ENCODE peak calls at places on chromosomes 2 and 18, in eight cellular contexts. V, X, Z, H, F, K, N and P are unnamed samples. For H3K9me3 and H3K36me3, the result is how much of the 10 kb centered on the place peaks cover.

GRCh38 chr2:107751936-107752335 is 74.8 kb upstream of the RGPD4 start:
- DNase-seq in V (no peak), X (no peak), Z (no peak), H (no peak), F (no peak), K (no peak), N (no peak), P (no peak)

GRCh38 chr18:79961527-79962291 is 2.7 kb upstream of the HSBP1L1 start:
- DNase-seq in V (peak), X (no peak), Z (no peak), H (no peak), F (peak), K (no peak), N (no peak), P (no peak)

GRCh38 chr2:64214281-64215115 is 70.3 kb upstream of the PELI1 start:
- DNase-seq in V (no peak), X (no peak), Z (no peak), H (no peak), F (no peak), K (no peak), N (peak), P (no peak)

GRCh38 chr2:231696004-231696367 is 12.3 kb upstream of the PTMA start:
- DNase-seq in V (no peak), X (no peak), Z (no peak), H (no peak), F (no peak), K (no peak), N (no peak), P (no peak)

GRCh38 chr18:8052237-8052701 is 485.2 kb downstream of the PTPRM start:
- DNase-seq in V (no peak), X (no peak), Z (no peak), H (no peak), F (no peak), K (no peak), N (no peak), P (no peak)

GRCh38 chr2:111194835-111195621 is 74.3 kb downstream of the BCL2L11 start:
- DNase-seq in V (no peak), X (no peak), Z (peak), H (no peak), F (no peak), K (no peak), N (no peak), P (no peak)

GRCh38 chr2:65486282-65486681 is 53.9 kb upstream of the SPRED2 start:
- DNase-seq in V (no peak), X (no peak), Z (no peak), H (no peak), F (no peak), K (no peak), N (no peak), P (no peak)

GRCh38 chr18:14970027-14970426 is 222.1 kb downstream of the ANKRD30B start:
- DNase-seq in V (peak), X (no peak), Z (no peak), H (peak), F (no peak), K (no peak), N (no peak), P (peak)

GRCh38 chr18:58541137-58541788 is 87.6 kb downstream of the ALPK2 start:
- DNase-seq in V (no peak), X (no peak), Z (peak), H (no peak), F (no peak), K (peak), N (no peak), P (peak)

GRCh38 chr2:24084386-24085375 is at the start of gene TP53I3:
- DNase-seq in V (peak), X (peak), Z (peak), H (peak), F (peak), K (peak), N (peak), P (peak)

GRCh38 chr2:241910604-241911520 is 41.3 kb downstream of the RTP5 start:
- DNase-seq in V (no peak), X (peak), Z (no peak), H (no peak), F (peak), K (no peak), N (no peak), P (no peak)

GRCh38 chr2:236642125-236642524 is 72.5 kb downstream of the ACKR3 start:
- DNase-seq in V (no peak), X (no peak), Z (no peak), H (peak), F (no peak), K (no peak), N (no peak), P (peak)

GRCh38 chr2:219441451-219442205 is 7.0 kb downstream of the SPEG start:
- DNase-seq in V (no peak), X (no peak), Z (peak), H (no peak), F (no peak), K (no peak), N (no peak), P (peak)

GRCh38 chr18:50973367-50974126 is 5.7 kb downstream of the ELAC1 start:
- DNase-seq in V (no peak), X (no peak), Z (no peak), H (no peak), F (no peak), K (no peak), N (no peak), P (no peak)

GRCh38 chr2:228652366-228652765 is 470.9 kb upstream of the SPHKAP start:
- DNase-seq in V (no peak), X (no peak), Z (no peak), H (no peak), F (no peak), K (no peak), N (no peak), P (no peak)

GRCh38 chr18:73750052-73750451 is 397.6 kb downstream of the FBXO15 start:
- DNase-seq in V (no peak), X (no peak), Z (no peak), H (no peak), F (no peak), K (no peak), N (no peak), P (no peak)

GRCh38 chr2:39640107-39640506 is 25.6 kb upstream of the TMEM178A start:
- DNase-seq in V (no peak), X (no peak), Z (no peak), H (no peak), F (no peak), K (no peak), N (peak), P (peak)

GRCh38 chr18:267380-267687 is 513 bp downstream of the THOC1 start:
- DNase-seq in V (peak), X (no peak), Z (no peak), H (no peak), F (no peak), K (no peak), N (no peak), P (no peak)

GRCh38 chr2:94874277-94874997 is 3.2 kb downstream of the TEKT4 start:
- DNase-seq in V (peak), X (no peak), Z (peak), H (no peak), F (peak), K (peak), N (no peak), P (peak)

GRCh38 chr2:182559623-182560022 is 132.8 kb upstream of the PDE1A start:
- DNase-seq in V (no peak), X (no peak), Z (no peak), H (no peak), F (no peak), K (peak), N (no peak), P (no peak)

GRCh38 chr2:27442282-27442980 is at the start of gene KRTCAP3:
- DNase-seq in V (peak), X (peak), Z (no peak), H (no peak), F (peak), K (peak), N (no peak), P (no peak)

GRCh38 chr2:134238371-134238770 is 15.5 kb upstream of the MGAT5 start:
- DNase-seq in V (no peak), X (no peak), Z (no peak), H (no peak), F (no peak), K (no peak), N (no peak), P (no peak)

GRCh38 chr18:36942264-36942663 is 113.3 kb downstream of the KIAA1328 start:
- DNase-seq in V (no peak), X (no peak), Z (peak), H (no peak), F (no peak), K (peak), N (no peak), P (no peak)

GRCh38 chr2:85528355-85528754 is 10.6 kb upstream of the MAT2A start:
- DNase-seq in V (no peak), X (no peak), Z (no peak), H (no peak), F (no peak), K (no peak), N (no peak), P (no peak)

GRCh38 chr2:33205693-33206434 is 259.1 kb downstream of the LTBP1 start:
- DNase-seq in V (no peak), X (no peak), Z (no peak), H (no peak), F (no peak), K (no peak), N (no peak), P (no peak)

GRCh38 chr2:23551875-23552274 is 166.9 kb downstream of the KLHL29 start:
- DNase-seq in V (no peak), X (no peak), Z (no peak), H (no peak), F (no peak), K (no peak), N (no peak), P (no peak)

GRCh38 chr2:71557321-71557720 is 104.0 kb downstream of the DYSF start:
- DNase-seq in V (no peak), X (no peak), Z (no peak), H (no peak), F (no peak), K (no peak), N (no peak), P (no peak)

GRCh38 chr2:38771632-38772031 is 6.4 kb upstream of the GEMIN6 start:
- DNase-seq in V (no peak), X (no peak), Z (peak), H (no peak), F (no peak), K (no peak), N (no peak), P (peak)

GRCh38 chr2:181273986-181274385 is 183.2 kb upstream of the ITGA4 start:
- DNase-seq in V (no peak), X (no peak), Z (no peak), H (no peak), F (no peak), K (no peak), N (no peak), P (no peak)

GRCh38 chr2:205755923-205756322 is 73.6 kb downstream of the NRP2 start:
- DNase-seq in V (no peak), X (no peak), Z (no peak), H (no peak), F (no peak), K (no peak), N (peak), P (no peak)

GRCh38 chr2:27262379-27263286 is at the start of gene SLC30A3:
- DNase-seq in V (peak), X (no peak), Z (peak), H (no peak), F (peak), K (peak), N (peak), P (no peak)

GRCh38 chr2:54456526-54457325 is 599 bp downstream of the SPTBN1 start:
- DNase-seq in V (no peak), X (no peak), Z (peak), H (no peak), F (peak), K (no peak), N (peak), P (peak)

GRCh38 chr2:119517433-119517832 is 6.8 kb downstream of the SCTR start:
- DNase-seq in V (peak), X (no peak), Z (peak), H (no peak), F (peak), K (peak), N (peak), P (peak)

GRCh38 chr2:221533299-221533698 is 38.8 kb downstream of the EPHA4 start:
- DNase-seq in V (no peak), X (no peak), Z (no peak), H (no peak), F (no peak), K (no peak), N (no peak), P (no peak)

GRCh38 chr2:174699993-174700766 is 64.1 kb downstream of the CHRNA1 start:
- DNase-seq in V (no peak), X (no peak), Z (peak), H (no peak), F (no peak), K (peak), N (peak), P (no peak)

GRCh38 chr2:64913357-64913869 is 75.8 kb upstream of the SLC1A4 start:
- DNase-seq in V (no peak), X (no peak), Z (no peak), H (no peak), F (no peak), K (peak), N (no peak), P (no peak)

GRCh38 chr18:59272971-59273935 is at the start of gene RAX:
- DNase-seq in V (no peak), X (no peak), Z (peak), H (no peak), F (no peak), K (no peak), N (no peak), P (peak)

GRCh38 chr2:53867773-53868172 is 8.0 kb upstream of the GPR75 start:
- DNase-seq in V (no peak), X (no peak), Z (no peak), H (no peak), F (no peak), K (no peak), N (no peak), P (no peak)

DNA sequence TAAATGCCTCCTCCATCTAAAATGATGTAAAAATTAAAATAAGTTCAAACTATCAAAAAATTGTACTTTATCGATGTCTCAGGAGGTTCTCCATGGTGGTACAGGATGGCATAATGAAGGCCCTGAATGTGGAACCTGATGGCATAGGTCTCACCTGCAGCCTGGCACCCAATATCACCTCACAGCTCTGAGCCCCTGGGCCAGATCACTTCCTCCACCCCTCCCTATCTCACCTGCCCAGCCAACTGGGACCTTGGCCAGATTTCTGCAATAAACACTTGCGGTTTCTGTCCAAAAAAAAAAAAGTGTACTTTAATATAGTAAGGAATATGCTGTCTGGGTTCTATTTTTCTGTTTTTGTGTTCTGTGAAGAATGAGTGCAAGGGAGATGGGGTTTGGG is 6.7 kb upstream of the RBM45 start:
- DNase-seq in V (no peak), X (no peak), Z (no peak), H (no peak), F (no peak), K (no peak), N (no peak), P (no peak)
- H3K9me3 ChIP-seq in V (under half), X (under half), Z (under half), H (under half), F (under half), K (under half), N (under half), P (under half)

GRCh38 chr2:190990132-190990531 is 23.8 kb downstream of the STAT1 start:
- DNase-seq in V (no peak), X (no peak), Z (no peak), H (no peak), F (no peak), K (no peak), N (no peak), P (no peak)
- H3K36me3 ChIP-seq in V (half or more), X (under half), Z (half or more), H (half or more), F (half or more), K (half or more), N (half or more), P (half or more)

GRCh38 chr2:144256996-144257707 is 262.8 kb downstream of the ZEB2 start:
- DNase-seq in V (no peak), X (no peak), Z (no peak), H (no peak), F (no peak), K (no peak), N (no peak), P (no peak)

GRCh38 chr2:144254342-144255235 is 265.3 kb downstream of the ZEB2 start:
- DNase-seq in V (no peak), X (no peak), Z (no peak), H (no peak), F (no peak), K (no peak), N (no peak), P (no peak)

GRCh38 chr2:144258154-144258553 is 261.8 kb downstream of the ZEB2 start:
- DNase-seq in V (no peak), X (no peak), Z (no peak), H (no peak), F (no peak), K (no peak), N (no peak), P (no peak)

GRCh38 chr2:144252694-144253093 is 267.2 kb downstream of the ZEB2 start:
- DNase-seq in V (no peak), X (no peak), Z (no peak), H (no peak), F (no peak), K (no peak), N (no peak), P (no peak)

GRCh38 chr2:144253743-144254142 is 266.2 kb downstream of the ZEB2 start:
- DNase-seq in V (no peak), X (no peak), Z (no peak), H (no peak), F (no peak), K (no peak), N (no peak), P (no peak)
- H3K9me3 ChIP-seq in V (under half), X (under half), Z (under half), H (under half), F (under half), K (under half), N (under half), P (under half)

GRCh38 chr2:69505710-69506109 is 68.5 kb upstream of the NFU1 start:
- DNase-seq in V (no peak), X (no peak), Z (peak), H (no peak), F (no peak), K (no peak), N (no peak), P (no peak)
- H3K36me3 ChIP-seq in V (under half), X (under half), Z (under half), H (half or more), F (half or more), K (under half), N (half or more), P (under half)

GRCh38 chr2:105056245-105056644 is 18.4 kb downstream of the MRPS9 start:
- DNase-seq in V (no peak), X (no peak), Z (no peak), H (no peak), F (no peak), K (no peak), N (no peak), P (no peak)

GRCh38 chr2:105057005-105057404 is 19.1 kb downstream of the MRPS9 start:
- DNase-seq in V (no peak), X (no peak), Z (no peak), H (no peak), F (no peak), K (no peak), N (no peak), P (no peak)

GRCh38 chr2:105061560-105061959 is 23.7 kb downstream of the MRPS9 start:
- DNase-seq in V (no peak), X (no peak), Z (no peak), H (no peak), F (no peak), K (no peak), N (no peak), P (no peak)

GRCh38 chr2:105062158-105062557 is 24.3 kb downstream of the MRPS9 start:
- DNase-seq in V (no peak), X (no peak), Z (no peak), H (no peak), F (no peak), K (no peak), N (no peak), P (no peak)
- H3K9me3 ChIP-seq in V (under half), X (under half), Z (under half), H (under half), F (under half), K (under half), N (under half), P (under half)

GRCh38 chr2:30690126-30690561 is 117.1 kb downstream of the CAPN13 start:
- DNase-seq in V (no peak), X (no peak), Z (no peak), H (peak), F (no peak), K (no peak), N (no peak), P (no peak)
- H3K36me3 ChIP-seq in V (under half), X (under half), Z (under half), H (under half), F (under half), K (under half), N (under half), P (under half)